ENCODE peak calls at places on chromosomes 3 and 15, in ten cellular contexts. A is PC-3, S is Caco-2, M is thoracic aorta, Q is lower lobe of right lung, B is upper lobe of left lung, I is right lobe of liver, C is HCT116, U is astrocyte, P is testis. K is an unnamed sample.

GRCh38 chr3:31974454-31974853 is 6.6 kb downstream of the OSBPL10 start:
- DNase-seq in U (peak; percentile 87), I (no peak), P (no peak), B (no peak), M (no peak), A (no peak), Q (no peak), C (no peak), S (no peak), K (no peak)

GRCh38 chr15:52772766-52773165 is 17.4 kb downstream of the ONECUT1 start:
- DNase-seq in U (no peak), S (no peak), A (no peak), M (no peak), P (no peak), C (no peak), Q (no peak), I (no peak), B (no peak), K (no peak)

GRCh38 chr3:14876942-14877341 is 58.2 kb downstream of the FGD5 start:
- DNase-seq in I (peak; percentile 83), B (peak; percentile 69), Q (peak; percentile 67), C (no peak), P (no peak), M (peak; percentile 9), A (peak; percentile 28), U (peak; percentile 6), S (no peak), K (peak; percentile 45)

GRCh38 chr15:43253431-43254403 is 13.0 kb downstream of the TGM5 start:
- DNase-seq in I (no peak), P (peak; percentile 44), Q (no peak), A (peak; percentile 64), C (no peak), M (no peak), S (no peak), U (peak; percentile 76), B (peak; percentile 26), K (peak; percentile 70)

GRCh38 chr15:87527416-87527815 is 729.1 kb downstream of the NTRK3 start:
- DNase-seq in C (no peak), Q (no peak), I (no peak), S (no peak), M (no peak), A (peak; percentile 60), P (no peak), B (no peak), U (peak; percentile 79), K (peak; percentile 22)

GRCh38 chr15:93031103-93031464 is 57.9 kb downstream of the RGMA start:
- DNase-seq in I (no peak), P (peak; percentile 11), Q (no peak), U (no peak), B (no peak), M (no peak), S (no peak), A (no peak), C (no peak), K (no peak)

GRCh38 chr3:83928391-83928790 is 1030.4 kb upstream of the CADM2 start:
- DNase-seq in C (peak; percentile 8), S (peak; percentile 19), A (peak; percentile 71), M (no peak), I (no peak), U (no peak), Q (no peak), B (no peak), P (peak; percentile 80), K (no peak)

GRCh38 chr3:40422861-40423260 is 34.3 kb upstream of the RPL14 start:
- DNase-seq in A (no peak), P (no peak), I (no peak), C (no peak), Q (no peak), S (no peak), B (no peak), M (no peak), U (no peak), K (no peak)

GRCh38 chr15:45442497-45443135 is 64.3 kb upstream of the GATM start:
- DNase-seq in S (no peak), P (no peak), M (no peak), U (peak; percentile 81), Q (no peak), A (peak; percentile 32), I (no peak), B (no peak), C (no peak), K (no peak)

GRCh38 chr3:187667526-187667925 is 2.7 kb downstream of the SST start:
- DNase-seq in C (no peak), S (peak; percentile 12), U (no peak), B (no peak), P (no peak), I (no peak), M (no peak), A (no peak), Q (no peak), K (no peak)

GRCh38 chr3:67808906-67809305 is 154.5 kb upstream of the SUCLG2 start:
- DNase-seq in C (no peak), U (no peak), A (no peak), I (no peak), Q (no peak), B (no peak), M (no peak), P (no peak), S (no peak), K (no peak)

GRCh38 chr15:98599911-98600685 is 48.2 kb upstream of the IGF1R start:
- DNase-seq in C (no peak), M (no peak), S (no peak), B (peak; percentile 39), Q (peak; percentile 55), P (peak; percentile 50), A (no peak), I (peak; percentile 64), U (peak; percentile 70), K (peak; percentile 74)

GRCh38 chr3:101725192-101725889 is 927 bp downstream of the CEP97 start:
- DNase-seq in Q (peak; percentile 64), I (peak; percentile 68), M (no peak), C (no peak), B (peak; percentile 54), U (peak; percentile 7), P (peak; percentile 65), S (peak; percentile 15), A (peak; percentile 16), K (peak; percentile 30)

GRCh38 chr15:65132841-65133549 is 613 bp downstream of the PDCD7 start:
- DNase-seq in U (peak; percentile 51), S (peak; percentile 58), C (no peak), P (peak; percentile 45), Q (peak; percentile 75), M (no peak), I (peak; percentile 60), B (peak; percentile 37), A (peak; percentile 11), K (peak; percentile 25)

GRCh38 chr15:20106026-20106425 is 435.6 kb downstream of the GOLGA6L6 start:
- DNase-seq in I (peak; percentile 40), M (no peak), U (no peak), S (peak; percentile 21), C (no peak), Q (peak; percentile 56), B (no peak), A (no peak), P (peak; percentile 12), K (peak; percentile 7)

GRCh38 chr15:53675832-53676231 is 83.6 kb downstream of the WDR72 start:
- DNase-seq in C (no peak), P (no peak), B (no peak), S (no peak), A (no peak), U (no peak), Q (no peak), M (no peak), I (no peak), K (no peak)

GRCh38 chr15:40847225-40847961 is 3.5 kb downstream of the SPINT1 start:
- DNase-seq in P (peak; percentile 27), U (no peak), Q (peak; percentile 89), B (peak; percentile 93), C (no peak), M (no peak), S (peak; percentile 90), A (peak; percentile 85), I (peak; percentile 67), K (no peak)
- H3K27me3 ChIP-seq in P (no peaks in the 10 kb centered on the region), U (peaks cover 11% of the 10 kb centered on the region), Q (peaks cover 16% of the 10 kb centered on the region), B (no peaks in the 10 kb centered on the region), C (no peaks in the 10 kb centered on the region), M (peaks cover 5% of the 10 kb centered on the region), S (no peaks in the 10 kb centered on the region), A (no peaks in the 10 kb centered on the region), I (peaks cover 11% of the 10 kb centered on the region), K (no peaks in the 10 kb centered on the region)

DNA sequence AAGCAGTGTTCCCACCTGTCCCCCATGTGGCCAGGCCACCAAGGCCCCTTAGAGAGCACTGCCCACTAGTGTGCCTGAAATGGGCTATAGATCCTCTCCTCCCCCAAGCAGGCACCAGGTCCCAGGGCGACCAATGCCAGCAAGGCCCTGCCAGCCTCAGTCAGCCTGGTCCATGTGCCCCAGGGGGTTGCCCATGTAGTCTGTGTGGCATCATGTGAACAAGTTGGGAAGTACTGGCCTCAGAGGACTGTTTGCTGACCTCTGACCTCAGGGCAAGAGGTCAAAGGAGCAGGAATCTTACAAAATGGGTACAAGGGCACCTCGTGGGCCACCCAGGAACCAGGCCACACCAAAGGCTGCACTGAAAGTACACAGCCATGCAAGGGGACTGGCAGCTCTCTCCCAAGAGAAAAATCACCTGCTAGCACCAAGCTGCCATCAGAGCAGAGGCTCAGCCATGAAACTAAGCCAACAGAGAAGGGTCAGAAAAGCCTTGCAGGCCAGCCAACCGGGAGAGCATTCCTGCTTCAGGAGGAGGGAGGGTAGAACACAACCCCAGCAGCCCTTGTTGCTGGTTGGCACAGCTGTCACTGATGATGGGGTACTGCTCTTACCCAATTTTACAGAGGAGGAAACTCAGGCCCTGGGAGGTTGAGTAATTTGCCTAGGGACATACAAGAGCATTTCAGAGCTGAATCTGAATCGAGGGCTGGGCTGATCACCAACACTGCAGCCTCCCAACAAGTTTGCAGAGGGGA is 5.2 kb upstream of the FURIN start:
- DNase-seq in U (no peak), Q (peak; percentile 59), A (peak; percentile 68), P (no peak), M (no peak), I (peak; percentile 92), B (peak; percentile 88), C (no peak), S (no peak), K (no peak)
- H3K4me1 ChIP-seq in U (peaks cover 4% of the 10 kb centered on the region), Q (peaks cover 39% of the 10 kb centered on the region), A (peaks cover 54% of the 10 kb centered on the region), P (no peaks in the 10 kb centered on the region), M (no peaks in the 10 kb centered on the region), I (peaks cover 54% of the 10 kb centered on the region), B (peaks cover 42% of the 10 kb centered on the region), C (peaks cover 26% of the 10 kb centered on the region), S (peaks cover 30% of the 10 kb centered on the region), K (peaks cover 44% of the 10 kb centered on the region)

GRCh38 chr3:143648708-143649107 is 199.6 kb downstream of the SLC9A9 start:
- DNase-seq in I (no peak), Q (no peak), U (no peak), C (peak; percentile 19), M (no peak), S (peak; percentile 5), B (no peak), A (peak; percentile 33), P (peak; percentile 61), K (no peak)
- TF ChIP-seq CTCF in I (peak; percentile 31), Q (peak; percentile 25), U (peak; percentile 26), C (peak; percentile 82), M (no peak), S (peak; percentile 10), B (no peak), A (peak; percentile 60), P (no peak), K (no peak)

DNA sequence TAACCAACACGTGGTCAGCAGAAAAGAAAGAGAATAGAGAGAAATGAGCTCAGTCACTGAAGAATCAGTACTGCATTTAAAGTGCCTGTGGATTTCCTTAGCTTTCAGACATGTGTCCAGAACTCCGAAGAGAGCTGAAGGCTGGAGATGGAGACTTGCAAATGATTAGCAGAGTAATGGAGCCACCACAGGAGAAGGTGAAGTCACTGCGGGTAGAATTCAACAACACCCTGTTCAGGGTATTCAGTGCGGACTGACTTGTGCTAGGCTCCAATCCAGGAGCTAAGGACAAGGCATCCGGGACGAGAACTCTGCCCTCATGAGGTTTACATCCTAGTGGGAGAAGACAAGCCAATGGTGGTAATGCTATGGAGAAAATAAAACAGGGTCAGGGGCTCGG is 4.2 kb downstream of the EIF4E3 start:
- DNase-seq in M (no peak), U (no peak), Q (no peak), P (no peak), B (no peak), I (no peak), C (no peak), S (no peak), A (no peak), K (no peak)
- H3K27me3 ChIP-seq in M (no peaks in the 10 kb centered on the region), U (peaks cover 19% of the 10 kb centered on the region), Q (no peaks in the 10 kb centered on the region), P (no peaks in the 10 kb centered on the region), B (no peaks in the 10 kb centered on the region), I (no peaks in the 10 kb centered on the region), C (peaks cover 19% of the 10 kb centered on the region), S (peaks cover 2% of the 10 kb centered on the region), A (no peaks in the 10 kb centered on the region), K (no peaks in the 10 kb centered on the region)

K was measured in pancreas.